ENCODE peak calls at places on chromosomes 2 and 18, in eight cellular contexts. One of them, this sample, is unnamed.

GRCh38 chr2:235230809-235231601 is 262.8 kb upstream of the AGAP1 start:
- DNase-seq in cardiac fibroblast: peak
- DNase-seq in GM12864: no peak
- DNase-seq in testis: no peak
- DNase-seq in foreskin fibroblast: peak
- DNase-seq in Peyer's patch: no peak
- DNase-seq in choroid plexus epithelial cell: peak
- DNase-seq in CD8-positive, alpha-beta T cell: no peak
- DNase-seq in this sample: no peak

GRCh38 chr2:85771486-85771885 is 17.7 kb downstream of the ATOH8 start:
- DNase-seq in cardiac fibroblast: no peak
- DNase-seq in GM12864: no peak
- DNase-seq in testis: no peak
- DNase-seq in foreskin fibroblast: no peak
- DNase-seq in Peyer's patch: no peak
- DNase-seq in choroid plexus epithelial cell: no peak
- DNase-seq in CD8-positive, alpha-beta T cell: no peak
- DNase-seq in this sample: no peak

GRCh38 chr18:41906528-41907256 is 48.3 kb upstream of the PIK3C3 start:
- DNase-seq in cardiac fibroblast: peak
- DNase-seq in GM12864: peak
- DNase-seq in testis: no peak
- DNase-seq in foreskin fibroblast: peak
- DNase-seq in Peyer's patch: no peak
- DNase-seq in choroid plexus epithelial cell: peak
- DNase-seq in CD8-positive, alpha-beta T cell: no peak
- DNase-seq in this sample: peak

GRCh38 chr2:61689526-61689925 is 151.4 kb upstream of the XPO1 start:
- DNase-seq in cardiac fibroblast: peak
- DNase-seq in GM12864: no peak
- DNase-seq in testis: peak
- DNase-seq in foreskin fibroblast: peak
- DNase-seq in Peyer's patch: no peak
- DNase-seq in choroid plexus epithelial cell: peak
- DNase-seq in CD8-positive, alpha-beta T cell: no peak
- DNase-seq in this sample: no peak

GRCh38 chr2:112121682-112122254 is 16.4 kb upstream of the FBLN7 start:
- DNase-seq in cardiac fibroblast: peak
- DNase-seq in GM12864: no peak
- DNase-seq in testis: peak
- DNase-seq in foreskin fibroblast: peak
- DNase-seq in Peyer's patch: peak
- DNase-seq in choroid plexus epithelial cell: peak
- DNase-seq in CD8-positive, alpha-beta T cell: peak
- DNase-seq in this sample: peak

GRCh38 chr18:24022141-24022540 is 7.6 kb downstream of the TTC39C start:
- DNase-seq in cardiac fibroblast: peak
- DNase-seq in GM12864: no peak
- DNase-seq in testis: no peak
- DNase-seq in foreskin fibroblast: peak
- DNase-seq in Peyer's patch: no peak
- DNase-seq in choroid plexus epithelial cell: peak
- DNase-seq in CD8-positive, alpha-beta T cell: no peak
- DNase-seq in this sample: peak

GRCh38 chr2:234422895-234423505 is 73.9 kb downstream of the ARL4C start:
- DNase-seq in cardiac fibroblast: no peak
- DNase-seq in GM12864: no peak
- DNase-seq in testis: no peak
- DNase-seq in foreskin fibroblast: no peak
- DNase-seq in Peyer's patch: peak
- DNase-seq in choroid plexus epithelial cell: peak
- DNase-seq in CD8-positive, alpha-beta T cell: peak
- DNase-seq in this sample: peak

GRCh38 chr2:166494140-166494544 is at the start of gene SCN7A:
- DNase-seq in cardiac fibroblast: peak
- DNase-seq in GM12864: no peak
- DNase-seq in testis: peak
- DNase-seq in foreskin fibroblast: peak
- DNase-seq in Peyer's patch: peak
- DNase-seq in choroid plexus epithelial cell: peak
- DNase-seq in CD8-positive, alpha-beta T cell: no peak
- DNase-seq in this sample: peak

GRCh38 chr2:436203-436602 is 148.3 kb upstream of the ALKAL2 start:
- DNase-seq in cardiac fibroblast: no peak
- DNase-seq in GM12864: no peak
- DNase-seq in testis: no peak
- DNase-seq in foreskin fibroblast: no peak
- DNase-seq in Peyer's patch: no peak
- DNase-seq in choroid plexus epithelial cell: no peak
- DNase-seq in CD8-positive, alpha-beta T cell: no peak
- DNase-seq in this sample: no peak

GRCh38 chr2:439077-439476 is 151.2 kb upstream of the ALKAL2 start:
- DNase-seq in cardiac fibroblast: no peak
- DNase-seq in GM12864: no peak
- DNase-seq in testis: no peak
- DNase-seq in foreskin fibroblast: no peak
- DNase-seq in Peyer's patch: no peak
- DNase-seq in choroid plexus epithelial cell: no peak
- DNase-seq in CD8-positive, alpha-beta T cell: no peak
- DNase-seq in this sample: no peak

GRCh38 chr2:437772-438393 is 150.0 kb upstream of the ALKAL2 start:
- DNase-seq in cardiac fibroblast: no peak
- DNase-seq in GM12864: peak
- DNase-seq in testis: no peak
- DNase-seq in foreskin fibroblast: no peak
- DNase-seq in Peyer's patch: peak
- DNase-seq in choroid plexus epithelial cell: no peak
- DNase-seq in CD8-positive, alpha-beta T cell: peak
- DNase-seq in this sample: no peak

GRCh38 chr2:434625-435024 is 146.7 kb upstream of the ALKAL2 start:
- DNase-seq in cardiac fibroblast: no peak
- DNase-seq in GM12864: no peak
- DNase-seq in testis: no peak
- DNase-seq in foreskin fibroblast: no peak
- DNase-seq in Peyer's patch: no peak
- DNase-seq in choroid plexus epithelial cell: no peak
- DNase-seq in CD8-positive, alpha-beta T cell: no peak
- DNase-seq in this sample: no peak

DNA sequence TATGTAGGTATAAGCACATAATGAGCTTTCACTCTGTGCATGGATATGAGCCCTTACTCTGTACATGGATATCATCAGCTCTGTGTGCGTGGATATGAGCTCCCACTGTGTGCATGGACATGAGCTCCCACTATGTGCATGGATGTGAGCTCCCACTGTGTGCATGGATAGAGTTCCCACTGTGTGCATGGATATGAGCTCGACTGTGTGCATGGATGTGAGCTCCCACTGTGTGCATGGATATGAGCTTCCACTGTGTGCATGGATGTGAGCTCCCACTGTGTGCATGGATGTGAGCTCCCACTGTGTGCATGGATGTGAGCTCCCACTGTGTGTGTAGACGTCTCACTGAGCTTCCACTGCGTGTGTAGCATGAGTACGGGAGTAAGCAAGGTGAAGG is 149.3 kb upstream of the ALKAL2 start:
- DNase-seq in cardiac fibroblast: no peak
- DNase-seq in GM12864: no peak
- DNase-seq in testis: no peak
- DNase-seq in foreskin fibroblast: no peak
- DNase-seq in Peyer's patch: no peak
- DNase-seq in choroid plexus epithelial cell: no peak
- DNase-seq in CD8-positive, alpha-beta T cell: no peak
- DNase-seq in this sample: no peak
- H3K4me3 ChIP-seq in cardiac fibroblast: no peak
- H3K4me3 ChIP-seq in GM12864: no peak
- H3K4me3 ChIP-seq in testis: no peak
- H3K4me3 ChIP-seq in foreskin fibroblast: no peak
- H3K4me3 ChIP-seq in Peyer's patch: no peak
- H3K4me3 ChIP-seq in choroid plexus epithelial cell: no peak
- H3K4me3 ChIP-seq in CD8-positive, alpha-beta T cell: peak
- H3K4me3 ChIP-seq in this sample: no peak

DNA sequence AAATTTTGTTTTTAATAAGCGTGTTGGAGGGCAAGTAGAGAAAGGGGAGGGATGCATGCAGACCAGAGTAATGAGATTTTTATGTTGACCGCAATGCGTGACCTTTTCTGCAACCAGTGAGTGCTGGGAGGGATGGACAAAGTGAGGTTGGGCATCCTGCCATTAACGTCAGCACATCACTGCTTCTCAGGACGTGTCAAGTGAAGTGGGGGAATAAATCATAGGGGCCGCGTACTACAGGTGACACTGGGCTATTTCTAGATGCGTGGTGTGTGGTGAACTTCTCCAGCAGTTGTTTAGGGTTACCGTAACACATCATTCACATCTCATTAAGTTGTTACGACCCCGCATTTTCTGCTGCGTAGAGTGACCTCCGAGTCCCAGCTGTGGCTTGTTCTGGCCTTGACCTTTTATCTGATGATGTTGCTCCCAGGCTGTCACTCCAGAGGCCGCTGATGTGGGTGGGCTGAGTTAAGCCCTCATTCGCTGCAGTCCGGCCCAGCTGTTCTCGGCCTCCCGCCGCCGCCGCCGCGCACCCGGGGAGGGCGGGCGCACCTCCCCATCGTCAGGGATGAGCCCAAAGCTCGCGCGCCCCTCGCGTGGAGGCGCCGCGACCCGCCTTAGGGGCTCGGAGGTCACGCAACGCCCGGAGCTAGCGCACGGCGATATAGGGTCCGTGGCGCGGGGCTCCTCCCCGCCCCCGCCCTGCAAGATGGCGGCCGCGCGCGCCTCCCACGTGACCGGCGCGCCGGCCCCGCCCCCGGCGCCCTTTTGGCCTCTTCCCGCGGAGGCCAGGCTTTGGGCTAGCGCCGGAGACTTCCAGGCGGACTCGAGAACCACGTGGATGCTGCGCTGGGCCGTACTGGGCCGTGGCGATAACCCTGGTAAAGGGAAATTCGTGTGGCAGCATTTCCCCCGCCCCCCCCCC is 3.5 kb downstream of the ZCCHC2 start:
- DNase-seq in cardiac fibroblast: peak
- DNase-seq in GM12864: peak
- DNase-seq in testis: peak
- DNase-seq in foreskin fibroblast: peak
- DNase-seq in Peyer's patch: peak
- DNase-seq in choroid plexus epithelial cell: peak
- DNase-seq in CD8-positive, alpha-beta T cell: peak
- DNase-seq in this sample: peak
- TF ChIP-seq CTCF in cardiac fibroblast: no peak
- TF ChIP-seq CTCF in GM12864: no peak
- TF ChIP-seq CTCF in testis: no peak
- TF ChIP-seq CTCF in foreskin fibroblast: no peak
- TF ChIP-seq CTCF in Peyer's patch: no peak
- TF ChIP-seq CTCF in choroid plexus epithelial cell: no peak
- TF ChIP-seq CTCF in CD8-positive, alpha-beta T cell: no peak
- TF ChIP-seq CTCF in this sample: no peak

DNA sequence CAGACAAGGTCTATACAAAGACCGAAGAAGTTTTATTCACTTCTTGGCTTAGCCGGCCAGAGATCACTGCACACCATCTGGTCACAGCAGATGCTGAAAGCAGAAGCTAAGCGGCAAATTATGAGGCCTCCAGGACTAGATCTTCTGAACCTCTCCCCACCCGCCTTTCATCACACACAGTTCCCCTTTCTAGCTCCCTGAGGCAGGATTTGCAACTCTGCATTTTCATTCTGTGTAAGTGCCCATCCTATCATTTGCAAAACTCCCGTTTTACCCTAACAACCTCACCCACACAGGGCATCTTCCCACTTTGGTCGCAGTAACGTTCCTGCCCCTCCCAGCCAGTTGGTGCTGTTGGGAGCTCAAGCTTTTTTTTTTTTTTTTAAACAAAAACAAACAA is 3.1 kb upstream of the MOB1A start:
- DNase-seq in cardiac fibroblast: no peak
- DNase-seq in GM12864: peak
- DNase-seq in testis: peak
- DNase-seq in foreskin fibroblast: peak
- DNase-seq in Peyer's patch: peak
- DNase-seq in choroid plexus epithelial cell: no peak
- DNase-seq in CD8-positive, alpha-beta T cell: no peak
- DNase-seq in this sample: no peak
- H3K4me3 ChIP-seq in cardiac fibroblast: no peak
- H3K4me3 ChIP-seq in GM12864: peak
- H3K4me3 ChIP-seq in testis: no peak
- H3K4me3 ChIP-seq in foreskin fibroblast: no peak
- H3K4me3 ChIP-seq in Peyer's patch: no peak
- H3K4me3 ChIP-seq in choroid plexus epithelial cell: no peak
- H3K4me3 ChIP-seq in CD8-positive, alpha-beta T cell: no peak
- H3K4me3 ChIP-seq in this sample: no peak

GRCh38 chr18:48264508-48264907 is 144.7 kb downstream of the ZBTB7C start:
- DNase-seq in cardiac fibroblast: peak
- DNase-seq in GM12864: no peak
- DNase-seq in testis: no peak
- DNase-seq in foreskin fibroblast: no peak
- DNase-seq in Peyer's patch: no peak
- DNase-seq in choroid plexus epithelial cell: no peak
- DNase-seq in CD8-positive, alpha-beta T cell: no peak
- DNase-seq in this sample: no peak
- TF ChIP-seq CTCF in cardiac fibroblast: no peak
- TF ChIP-seq CTCF in GM12864: no peak
- TF ChIP-seq CTCF in testis: no peak
- TF ChIP-seq CTCF in foreskin fibroblast: no peak
- TF ChIP-seq CTCF in Peyer's patch: no peak
- TF ChIP-seq CTCF in choroid plexus epithelial cell: no peak
- TF ChIP-seq CTCF in CD8-positive, alpha-beta T cell: no peak
- TF ChIP-seq CTCF in this sample: no peak

GRCh38 chr18:40841063-40841462 is 1114.0 kb upstream of the PIK3C3 start:
- DNase-seq in cardiac fibroblast: no peak
- DNase-seq in GM12864: no peak
- DNase-seq in testis: no peak
- DNase-seq in foreskin fibroblast: no peak
- DNase-seq in Peyer's patch: no peak
- DNase-seq in choroid plexus epithelial cell: no peak
- DNase-seq in CD8-positive, alpha-beta T cell: no peak
- DNase-seq in this sample: no peak
- H3K4me3 ChIP-seq in cardiac fibroblast: no peak
- H3K4me3 ChIP-seq in GM12864: no peak
- H3K4me3 ChIP-seq in testis: no peak
- H3K4me3 ChIP-seq in foreskin fibroblast: no peak
- H3K4me3 ChIP-seq in Peyer's patch: no peak
- H3K4me3 ChIP-seq in choroid plexus epithelial cell: no peak
- H3K4me3 ChIP-seq in CD8-positive, alpha-beta T cell: no peak
- H3K4me3 ChIP-seq in this sample: no peak

This sample was measured in brain microvascular endothelial cell.